ENCODE peak calls at places on chromosomes 12 and 14, in four cellular contexts. N is kidney epithelial cell, B is astrocyte, I is gastrocnemius medialis. Y is an unnamed sample. For H3K36me3, the result is how much of the 10 kb centered on the place peaks cover.

GRCh38 chr14:67569651-67570290 is 30.3 kb downstream of the PIGH start:
- DNase-seq in N (no peak), B (no peak), I (no peak), Y (no peak)

GRCh38 chr12:29232086-29232485 is 83.0 kb downstream of the FAR2 start:
- DNase-seq in N (no peak), B (no peak), I (no peak), Y (no peak)

GRCh38 chr14:85223667-85224066 is 306.3 kb upstream of the FLRT2 start:
- DNase-seq in N (no peak), B (no peak), I (no peak), Y (no peak)

GRCh38 chr12:8780389-8780788 is 42.0 kb upstream of the A2ML1 start:
- DNase-seq in N (no peak), B (peak), I (no peak), Y (peak)

GRCh38 chr12:6914246-6914947 is at the start of gene ENO2:
- DNase-seq in N (no peak), B (peak), I (peak), Y (peak)

GRCh38 chr14:81298122-81298521 is 77.4 kb upstream of the GTF2A1 start:
- DNase-seq in N (no peak), B (no peak), I (no peak), Y (no peak)

GRCh38 chr14:53306926-53307325 is 153.8 kb upstream of the DDHD1 start:
- DNase-seq in N (peak), B (peak), I (no peak), Y (peak)

GRCh38 chr12:113831486-113831885 is 134.6 kb downstream of the RBM19 start:
- DNase-seq in N (no peak), B (no peak), I (no peak), Y (no peak)

GRCh38 chr14:98947911-98948595 is 323.9 kb downstream of the BCL11B start:
- DNase-seq in N (no peak), B (no peak), I (no peak), Y (no peak)

GRCh38 chr14:55620277-55620676 is 40.3 kb downstream of the KTN1 start:
- DNase-seq in N (no peak), B (no peak), I (no peak), Y (no peak)
- H3K36me3 ChIP-seq in N (under half), B (under half), I (half or more), Y (under half)

GRCh38 chr12:107296681-107297086 is 203.3 kb upstream of the CRY1 start:
- DNase-seq in N (no peak), B (peak), I (no peak), Y (peak)
- H3K4me3 ChIP-seq in N (no peak), B (no peak), I (no peak), Y (no peak)

DNA sequence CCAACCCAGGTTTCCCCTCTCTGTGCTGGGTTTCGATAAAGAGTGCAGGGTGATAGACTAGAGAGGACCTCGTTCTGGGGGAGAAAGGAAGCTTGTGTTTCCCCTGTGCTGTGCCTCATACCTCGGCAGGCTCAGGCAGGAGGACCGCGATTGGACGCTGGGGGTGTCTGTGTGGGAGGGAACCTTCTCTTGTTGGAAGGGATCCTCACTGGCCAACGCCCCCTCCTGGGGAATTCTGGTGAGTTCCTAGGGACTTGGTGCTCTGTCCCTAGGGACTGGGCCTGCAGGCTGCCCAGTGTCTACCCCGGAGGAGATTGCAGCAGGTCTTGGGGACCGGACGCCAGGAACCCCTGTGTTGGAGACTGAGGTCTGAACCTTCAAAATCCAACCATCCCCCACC is 157.4 kb upstream of the PRMT8 start:
- DNase-seq in N (no peak), B (no peak), I (no peak), Y (no peak)
- TF ChIP-seq CTCF in N (no peak), B (no peak), I (no peak), Y (no peak)

GRCh38 chr12:57515934-57516541 is 4.3 kb downstream of the DDIT3 start:
- DNase-seq in N (no peak), B (no peak), I (no peak), Y (peak)
- H3K36me3 ChIP-seq in N (under half), B (half or more), I (half or more), Y (under half)

DNA sequence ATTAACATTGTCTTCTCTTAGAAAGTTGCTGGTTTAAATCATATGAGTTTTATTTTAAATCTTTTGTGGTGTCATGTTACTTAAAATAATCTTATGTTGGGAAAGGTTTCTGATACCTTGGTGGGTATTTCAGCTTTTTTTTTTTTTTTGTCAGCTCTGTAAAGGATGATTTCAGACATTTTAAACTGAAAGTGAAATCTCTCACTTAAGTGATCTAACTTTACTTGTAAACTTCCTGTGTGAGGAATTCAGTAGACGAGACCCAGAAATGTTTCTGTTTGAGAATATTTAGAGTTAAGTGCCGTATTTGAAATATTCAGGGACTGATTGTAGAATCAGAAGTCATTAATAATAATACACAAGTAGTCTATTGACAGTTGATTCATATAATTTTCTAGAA is 37.8 kb downstream of the PROX2 start:
- DNase-seq in N (no peak), B (no peak), I (no peak), Y (no peak)
- H3K4me3 ChIP-seq in N (no peak), B (no peak), I (no peak), Y (no peak)

GRCh38 chr14:55288439-55288838 is 17.2 kb downstream of the FBXO34 start:
- DNase-seq in N (no peak), B (no peak), I (no peak), Y (no peak)
- TF ChIP-seq CTCF in N (no peak), B (no peak), I (no peak), Y (no peak)

GRCh38 chr12:112252184-112252583 is 126.8 kb downstream of the TRAFD1 start:
- DNase-seq in N (no peak), B (peak), I (no peak), Y (peak)
- H3K36me3 ChIP-seq in N (under half), B (under half), I (half or more), Y (under half)

GRCh38 chr12:91182664-91183455 is at the start of gene DCN:
- DNase-seq in N (no peak), B (peak), I (no peak), Y (peak)
- H3K4me3 ChIP-seq in N (peak), B (peak), I (no peak), Y (peak)

GRCh38 chr12:25557830-25558436 is 4.8 kb upstream of the LMNTD1 start:
- DNase-seq in N (no peak), B (peak), I (no peak), Y (peak)
- TF ChIP-seq CTCF in N (peak), B (peak), I (no peak), Y (peak)

DNA sequence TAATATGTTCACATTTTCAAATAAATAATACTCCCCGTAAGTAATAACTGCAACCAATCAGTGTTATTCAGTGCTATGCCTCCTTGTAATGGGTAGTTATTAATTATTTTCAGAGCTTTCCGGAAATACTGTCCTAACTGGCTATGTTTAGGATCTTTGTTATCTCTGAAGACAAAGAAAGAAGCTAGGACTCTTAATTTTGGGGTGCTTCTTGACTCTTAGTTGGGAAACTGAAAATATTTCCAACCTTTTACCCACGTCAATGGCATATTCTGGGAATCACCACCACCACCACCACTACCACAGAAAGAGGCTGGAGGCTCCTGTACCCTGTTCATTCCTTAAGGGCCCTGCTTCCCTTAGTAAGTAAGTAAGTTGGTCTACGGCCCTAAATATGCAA is 39.1 kb downstream of the RAD52 start:
- DNase-seq in N (no peak), B (no peak), I (no peak), Y (no peak)
- H3K36me3 ChIP-seq in N (under half), B (under half), I (half or more), Y (under half)

Y was measured in fibroblast of lung.